ENCODE peak calls at places on chromosomes 2 and 18, in seven cellular contexts. Q, X, Z, R, K, N and W are unnamed samples.

GRCh38 chr2:197710424-197711042 is 5.4 kb downstream of the MARS2 start:
- DNase-seq in K (no peak), Q (no peak), X (no peak), R (no peak), N (peak; percentile 31), Z (no peak), W (no peak)

GRCh38 chr2:133777607-133778006 is 209.3 kb upstream of the NCKAP5 start:
- DNase-seq in Z (no peak), X (no peak), Q (no peak), R (no peak), K (no peak), N (no peak), W (peak; percentile 34)

GRCh38 chr2:43035922-43036321 is 190.5 kb downstream of the ZFP36L2 start:
- DNase-seq in R (no peak), K (no peak), Q (no peak), Z (no peak), N (no peak), X (no peak), W (no peak)

GRCh38 chr2:2026252-2026831 is 282.0 kb upstream of the PXDN start:
- DNase-seq in R (peak; percentile 33), Q (no peak), X (no peak), N (no peak), Z (peak; percentile 40), K (no peak), W (no peak)

GRCh38 chr18:5424903-5425302 is 118.9 kb downstream of the EPB41L3 start:
- DNase-seq in Q (no peak), N (no peak), X (no peak), Z (peak; percentile 65), R (no peak), K (no peak), W (peak; percentile 18)

GRCh38 chr2:136295168-136295567 is 177.2 kb upstream of the CXCR4 start:
- DNase-seq in R (no peak), X (no peak), K (no peak), N (no peak), Q (no peak), Z (no peak), W (no peak)

GRCh38 chr2:36425771-36426340 is 70.3 kb downstream of the CRIM1 start:
- DNase-seq in Z (no peak), K (no peak), R (no peak), N (no peak), X (no peak), Q (no peak), W (no peak)

GRCh38 chr2:202750778-202751427 is 116.1 kb downstream of the FAM117B start:
- DNase-seq in Q (no peak), X (no peak), R (no peak), K (no peak), Z (no peak), N (no peak), W (no peak)

GRCh38 chr2:142065700-142066099 is 65.1 kb downstream of the LRP1B start:
- DNase-seq in Z (peak; percentile 3), R (no peak), K (no peak), N (no peak), Q (no peak), X (no peak), W (no peak)

GRCh38 chr2:146235158-146235557 is 1609.7 kb upstream of the ACVR2A start:
- DNase-seq in N (no peak), X (no peak), Z (no peak), Q (no peak), R (no peak), K (no peak), W (no peak)

GRCh38 chr2:130372833-130373807 is 17.3 kb downstream of the PTPN18 start:
- DNase-seq in N (no peak), R (no peak), Z (peak; percentile 6), K (no peak), X (no peak), Q (no peak), W (no peak)

GRCh38 chr18:57959278-57959677 is 84.7 kb upstream of the NEDD4L start:
- DNase-seq in Z (peak; percentile 42), Q (peak; percentile 11), R (peak; percentile 53), K (peak; percentile 58), X (no peak), N (no peak), W (peak; percentile 36)

GRCh38 chr18:25561923-25562322 is 210.0 kb upstream of the ZNF521 start:
- DNase-seq in R (peak; percentile 10), N (no peak), K (no peak), Q (no peak), X (peak; percentile 21), Z (peak; percentile 9), W (no peak)

GRCh38 chr2:156321243-156321904 is 11.1 kb downstream of the NR4A2 start:
- DNase-seq in K (no peak), Q (no peak), N (peak; percentile 56), R (no peak), Z (no peak), X (peak; percentile 41), W (no peak)

GRCh38 chr2:47041891-47042684 is 113.0 kb downstream of the STPG4 start:
- DNase-seq in R (no peak), N (no peak), Z (no peak), Q (no peak), X (no peak), K (no peak), W (no peak)

GRCh38 chr2:44233450-44234128 is 41.7 kb upstream of the SLC3A1 start:
- DNase-seq in N (no peak), K (no peak), R (no peak), Q (no peak), Z (peak; percentile 72), X (no peak), W (peak; percentile 45)

GRCh38 chr2:237869357-237870102 is 10.1 kb downstream of the RAMP1 start:
- DNase-seq in Q (no peak), R (no peak), K (no peak), X (no peak), Z (no peak), N (no peak), W (no peak)

GRCh38 chr2:45808294-45808693 is 156.8 kb downstream of the PRKCE start:
- DNase-seq in K (no peak), R (no peak), X (no peak), Q (no peak), N (no peak), Z (no peak), W (no peak)